ENCODE peak calls at places on chromosomes 6 and 20, in six cellular contexts. One of them, this sample, is unnamed.

GRCh38 chr6:170038251-170038650 is 252.6 kb downstream of the DLL1 start:
- DNase-seq in cardiac fibroblast: no peak
- DNase-seq in pancreas: no peak
- DNase-seq in uterus: no peak
- DNase-seq in ovary: no peak
- DNase-seq in CD8-positive, alpha-beta T cell: no peak
- DNase-seq in this sample: no peak

GRCh38 chr6:157070403-157071107 is 252.8 kb downstream of the TMEM242 start:
- DNase-seq in cardiac fibroblast: no peak
- DNase-seq in pancreas: no peak
- DNase-seq in uterus: no peak
- DNase-seq in ovary: no peak
- DNase-seq in CD8-positive, alpha-beta T cell: no peak
- DNase-seq in this sample: no peak

GRCh38 chr6:11233936-11234573 is 1.6 kb upstream of the NEDD9 start:
- DNase-seq in cardiac fibroblast: no peak
- DNase-seq in pancreas: no peak
- DNase-seq in uterus: no peak
- DNase-seq in ovary: no peak
- DNase-seq in CD8-positive, alpha-beta T cell: no peak
- DNase-seq in this sample: no peak

GRCh38 chr6:14819840-14820420 is 425.9 kb upstream of the JARID2 start:
- DNase-seq in cardiac fibroblast: no peak
- DNase-seq in pancreas: no peak
- DNase-seq in uterus: no peak
- DNase-seq in ovary: no peak
- DNase-seq in CD8-positive, alpha-beta T cell: no peak
- DNase-seq in this sample: no peak

GRCh38 chr6:3001773-3002293 is 2.1 kb downstream of the NQO2 start:
- DNase-seq in cardiac fibroblast: peak
- DNase-seq in pancreas: no peak
- DNase-seq in uterus: no peak
- DNase-seq in ovary: no peak
- DNase-seq in CD8-positive, alpha-beta T cell: peak
- DNase-seq in this sample: no peak

GRCh38 chr6:52489881-52490280 is 69.7 kb downstream of the EFHC1 start:
- DNase-seq in cardiac fibroblast: peak
- DNase-seq in pancreas: no peak
- DNase-seq in uterus: no peak
- DNase-seq in ovary: no peak
- DNase-seq in CD8-positive, alpha-beta T cell: no peak
- DNase-seq in this sample: no peak

GRCh38 chr6:31622678-31623077 is 2.2 kb downstream of the PRRC2A start:
- DNase-seq in cardiac fibroblast: no peak
- DNase-seq in pancreas: no peak
- DNase-seq in uterus: no peak
- DNase-seq in ovary: no peak
- DNase-seq in CD8-positive, alpha-beta T cell: no peak
- DNase-seq in this sample: no peak

GRCh38 chr6:156423829-156424228 is 353.3 kb upstream of the ARID1B start:
- DNase-seq in cardiac fibroblast: no peak
- DNase-seq in pancreas: no peak
- DNase-seq in uterus: no peak
- DNase-seq in ovary: no peak
- DNase-seq in CD8-positive, alpha-beta T cell: no peak
- DNase-seq in this sample: no peak

GRCh38 chr6:34447915-34448314 is 18.0 kb upstream of the PACSIN1 start:
- DNase-seq in cardiac fibroblast: no peak
- DNase-seq in pancreas: no peak
- DNase-seq in uterus: no peak
- DNase-seq in ovary: no peak
- DNase-seq in CD8-positive, alpha-beta T cell: no peak
- DNase-seq in this sample: no peak

GRCh38 chr20:13249118-13249859 is 28.2 kb downstream of the ISM1 start:
- DNase-seq in cardiac fibroblast: no peak
- DNase-seq in pancreas: no peak
- DNase-seq in uterus: peak
- DNase-seq in ovary: no peak
- DNase-seq in CD8-positive, alpha-beta T cell: no peak
- DNase-seq in this sample: no peak

GRCh38 chr6:27505209-27506027 is 32.5 kb upstream of the ZNF184 start:
- DNase-seq in cardiac fibroblast: peak
- DNase-seq in pancreas: peak
- DNase-seq in uterus: peak
- DNase-seq in ovary: peak
- DNase-seq in CD8-positive, alpha-beta T cell: peak
- DNase-seq in this sample: peak

GRCh38 chr6:107540465-107540857 is 50.5 kb downstream of the SOBP start:
- DNase-seq in cardiac fibroblast: no peak
- DNase-seq in pancreas: no peak
- DNase-seq in uterus: no peak
- DNase-seq in ovary: no peak
- DNase-seq in CD8-positive, alpha-beta T cell: no peak
- DNase-seq in this sample: no peak

GRCh38 chr20:10667077-10667401 is 6.8 kb downstream of the JAG1 start:
- DNase-seq in cardiac fibroblast: peak
- DNase-seq in pancreas: peak
- DNase-seq in uterus: peak
- DNase-seq in ovary: no peak
- DNase-seq in CD8-positive, alpha-beta T cell: no peak
- DNase-seq in this sample: no peak

GRCh38 chr6:7431594-7432390 is 42.2 kb downstream of the RIOK1 start:
- DNase-seq in cardiac fibroblast: no peak
- DNase-seq in pancreas: no peak
- DNase-seq in uterus: no peak
- DNase-seq in ovary: no peak
- DNase-seq in CD8-positive, alpha-beta T cell: no peak
- DNase-seq in this sample: no peak

GRCh38 chr6:66226099-66226498 is 519.1 kb upstream of the EYS start:
- DNase-seq in cardiac fibroblast: no peak
- DNase-seq in pancreas: no peak
- DNase-seq in uterus: no peak
- DNase-seq in ovary: no peak
- DNase-seq in CD8-positive, alpha-beta T cell: no peak
- DNase-seq in this sample: no peak

GRCh38 chr6:155678361-155678760 is 222.7 kb upstream of the NOX3 start:
- DNase-seq in cardiac fibroblast: no peak
- DNase-seq in pancreas: no peak
- DNase-seq in uterus: no peak
- DNase-seq in ovary: no peak
- DNase-seq in CD8-positive, alpha-beta T cell: no peak
- DNase-seq in this sample: no peak

GRCh38 chr6:71252960-71253359 is 35.7 kb upstream of the OGFRL1 start:
- DNase-seq in cardiac fibroblast: no peak
- DNase-seq in pancreas: no peak
- DNase-seq in uterus: no peak
- DNase-seq in ovary: no peak
- DNase-seq in CD8-positive, alpha-beta T cell: no peak
- DNase-seq in this sample: no peak

GRCh38 chr6:56745081-56745480 is 102.4 kb upstream of the DST start:
- DNase-seq in cardiac fibroblast: no peak
- DNase-seq in pancreas: no peak
- DNase-seq in uterus: no peak
- DNase-seq in ovary: no peak
- DNase-seq in CD8-positive, alpha-beta T cell: no peak
- DNase-seq in this sample: no peak

GRCh38 chr20:33995053-33995816 is 1.5 kb downstream of the RALY start:
- DNase-seq in cardiac fibroblast: peak
- DNase-seq in pancreas: no peak
- DNase-seq in uterus: no peak
- DNase-seq in ovary: no peak
- DNase-seq in CD8-positive, alpha-beta T cell: no peak
- DNase-seq in this sample: no peak

DNA sequence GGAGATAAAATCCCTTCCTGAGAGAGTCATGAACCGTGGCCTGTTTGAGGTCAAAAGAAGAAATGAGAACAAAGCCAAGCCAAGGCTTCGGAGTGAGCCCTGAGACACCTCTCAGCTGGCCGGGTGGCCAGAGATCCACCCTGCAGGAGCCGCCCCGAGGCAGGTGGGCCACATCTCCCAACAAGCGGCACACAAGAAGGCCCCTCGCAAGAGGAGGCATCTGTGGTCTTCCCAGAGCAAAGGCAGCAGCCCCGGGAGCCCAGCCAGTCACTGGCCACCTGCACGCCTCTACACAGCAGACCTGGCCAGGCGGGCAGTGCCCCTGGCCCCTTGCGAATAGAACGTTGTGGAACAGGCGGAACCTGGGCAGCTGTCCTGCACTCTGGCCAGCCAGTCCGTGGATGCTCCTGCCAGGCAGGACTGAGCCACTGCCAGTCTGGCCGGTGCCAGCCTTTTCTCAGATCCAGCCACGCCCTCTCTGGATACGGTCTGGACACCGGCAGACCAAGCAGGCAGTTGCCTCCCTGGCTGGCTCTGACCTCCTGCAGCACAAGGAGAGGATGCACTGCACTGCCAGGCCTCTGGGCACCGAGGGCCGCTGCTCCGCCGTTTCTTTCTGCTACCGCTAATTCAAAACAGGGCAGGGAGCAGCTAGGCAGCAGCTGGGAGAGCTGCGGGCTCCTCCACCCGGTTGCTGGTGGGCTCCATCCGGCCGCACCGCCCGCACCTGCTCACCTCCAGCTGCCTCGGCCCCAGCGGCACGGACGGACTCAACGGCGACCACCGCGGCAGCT is 30.6 kb upstream of the AFDN start:
- DNase-seq in cardiac fibroblast: no peak
- DNase-seq in pancreas: no peak
- DNase-seq in uterus: no peak
- DNase-seq in ovary: no peak
- DNase-seq in CD8-positive, alpha-beta T cell: no peak
- DNase-seq in this sample: no peak
- TF ChIP-seq CTCF in cardiac fibroblast: no peak
- TF ChIP-seq CTCF in pancreas: no peak
- TF ChIP-seq CTCF in uterus: no peak
- TF ChIP-seq CTCF in ovary: no peak
- TF ChIP-seq CTCF in CD8-positive, alpha-beta T cell: no peak
- TF ChIP-seq CTCF in this sample: no peak

DNA sequence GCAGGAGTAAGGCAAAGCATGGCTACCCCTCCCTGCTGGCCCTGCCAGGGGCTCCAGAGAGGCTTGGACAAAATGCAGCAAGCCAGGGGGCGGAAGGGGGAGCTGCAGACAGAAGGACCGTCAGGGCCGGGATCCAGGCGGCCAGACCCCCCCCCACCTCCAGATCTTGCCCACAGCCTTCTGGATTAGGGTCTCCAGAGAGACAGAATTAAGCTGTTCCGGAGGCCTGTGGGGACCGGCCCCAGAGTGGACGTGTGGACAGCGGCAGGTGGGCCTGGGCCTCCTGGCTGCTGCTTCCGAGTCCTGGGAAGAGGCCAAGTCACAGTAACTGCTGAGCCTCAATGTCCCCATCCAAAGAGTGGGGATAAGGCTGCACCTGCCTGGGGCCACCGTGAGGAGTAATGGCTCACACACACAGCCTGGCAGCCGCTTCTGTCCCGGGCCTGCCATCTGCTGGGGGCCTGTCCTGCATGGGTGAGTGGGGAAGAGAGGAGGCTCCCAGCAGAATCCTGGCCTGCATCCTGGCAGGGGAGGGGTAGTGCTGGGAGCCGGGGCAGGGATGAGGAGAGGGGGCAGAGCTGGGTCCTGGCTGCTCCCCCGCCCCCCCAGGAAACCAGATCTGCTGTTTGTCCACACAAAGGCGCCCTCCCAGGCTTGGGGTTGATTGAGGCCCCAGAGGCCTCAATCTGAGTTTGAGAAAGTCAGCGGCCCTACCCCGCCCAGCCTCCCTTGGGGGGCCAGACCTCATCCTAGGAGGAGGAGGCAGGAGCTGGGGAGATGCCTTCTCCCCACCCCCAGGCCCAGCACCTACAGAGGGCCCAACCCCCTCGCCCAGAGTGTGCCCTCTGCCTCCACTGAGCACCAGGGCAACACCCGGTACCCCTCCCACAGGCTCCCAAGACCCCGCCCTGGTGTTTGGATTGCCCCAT is 3.9 kb downstream of the LAMA5 start:
- DNase-seq in cardiac fibroblast: no peak
- DNase-seq in pancreas: peak
- DNase-seq in uterus: peak
- DNase-seq in ovary: peak
- DNase-seq in CD8-positive, alpha-beta T cell: no peak
- DNase-seq in this sample: no peak
- H3K4me3 ChIP-seq in cardiac fibroblast: no peak
- H3K4me3 ChIP-seq in pancreas: no peak
- H3K4me3 ChIP-seq in uterus: no peak
- H3K4me3 ChIP-seq in ovary: no peak
- H3K4me3 ChIP-seq in CD8-positive, alpha-beta T cell: no peak
- H3K4me3 ChIP-seq in this sample: no peak

GRCh38 chr20:20148774-20149173 is 96.4 kb downstream of the CFAP61 start:
- DNase-seq in cardiac fibroblast: no peak
- DNase-seq in pancreas: no peak
- DNase-seq in uterus: no peak
- DNase-seq in ovary: no peak
- DNase-seq in CD8-positive, alpha-beta T cell: no peak
- DNase-seq in this sample: no peak
- TF ChIP-seq CTCF in cardiac fibroblast: no peak
- TF ChIP-seq CTCF in pancreas: no peak
- TF ChIP-seq CTCF in uterus: no peak
- TF ChIP-seq CTCF in ovary: no peak
- TF ChIP-seq CTCF in CD8-positive, alpha-beta T cell: no peak
- TF ChIP-seq CTCF in this sample: no peak

DNA sequence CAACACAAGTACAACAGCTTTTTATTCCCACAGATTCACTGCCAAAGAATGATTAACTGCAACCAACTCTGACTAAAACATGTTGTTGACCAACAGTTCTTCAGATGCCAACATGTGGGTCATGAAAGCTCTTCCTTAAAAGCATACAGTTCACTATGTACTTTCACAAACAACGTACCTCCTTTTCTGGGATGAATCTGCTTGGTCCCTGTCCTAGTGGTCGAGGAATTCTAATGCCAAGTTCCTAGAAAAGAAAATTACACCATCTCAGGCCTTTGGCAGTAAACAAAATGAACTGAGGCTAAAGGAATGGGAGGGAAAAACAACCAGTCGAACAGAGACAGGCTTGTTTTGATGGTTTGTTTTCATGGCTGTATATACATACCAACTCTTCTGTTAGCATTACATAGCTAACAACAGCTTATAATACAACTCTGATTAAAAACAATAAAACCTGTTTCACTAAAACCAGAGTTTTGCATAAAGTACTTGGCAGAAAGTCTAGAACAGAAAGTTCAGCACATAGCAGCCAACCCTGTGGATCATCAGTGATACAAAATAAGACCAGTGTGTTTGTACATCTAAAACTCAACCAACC is 92.4 kb downstream of the SESN1 start:
- DNase-seq in cardiac fibroblast: peak
- DNase-seq in pancreas: no peak
- DNase-seq in uterus: peak
- DNase-seq in ovary: no peak
- DNase-seq in CD8-positive, alpha-beta T cell: no peak
- DNase-seq in this sample: no peak
- H3K4me3 ChIP-seq in cardiac fibroblast: no peak
- H3K4me3 ChIP-seq in pancreas: no peak
- H3K4me3 ChIP-seq in uterus: no peak
- H3K4me3 ChIP-seq in ovary: peak
- H3K4me3 ChIP-seq in CD8-positive, alpha-beta T cell: no peak
- H3K4me3 ChIP-seq in this sample: no peak

GRCh38 chr6:108799356-108799720 is 48.9 kb upstream of the ARMC2 start:
- DNase-seq in cardiac fibroblast: no peak
- DNase-seq in pancreas: no peak
- DNase-seq in uterus: no peak
- DNase-seq in ovary: no peak
- DNase-seq in CD8-positive, alpha-beta T cell: no peak
- DNase-seq in this sample: no peak
- TF ChIP-seq CTCF in cardiac fibroblast: no peak
- TF ChIP-seq CTCF in pancreas: no peak
- TF ChIP-seq CTCF in uterus: no peak
- TF ChIP-seq CTCF in ovary: no peak
- TF ChIP-seq CTCF in CD8-positive, alpha-beta T cell: no peak
- TF ChIP-seq CTCF in this sample: no peak